ENCODE peak calls at places on chromosomes 1 and 21, in six cellular contexts. One of them, this sample, is unnamed. For H3K27me3 and H3K4me1, the result is how much of the 10 kb centered on the place peaks cover.

GRCh38 chr1:111879086-111879485 is 110.4 kb downstream of the KCND3 start:
- DNase-seq in mesendoderm: no peak
- DNase-seq in CD4-positive, CD25-positive, alpha-beta regulatory T cell: no peak
- DNase-seq in fibroblast of lung: no peak
- DNase-seq in upper lobe of left lung: no peak
- DNase-seq in CD8-positive, alpha-beta memory T cell: no peak
- DNase-seq in this sample: no peak

GRCh38 chr1:1906185-1907097 is 8.6 kb upstream of the CALML6 start:
- DNase-seq in upper lobe of left lung: peak
- DNase-seq in mesendoderm: peak
- DNase-seq in CD4-positive, CD25-positive, alpha-beta regulatory T cell: peak
- DNase-seq in CD8-positive, alpha-beta memory T cell: peak
- DNase-seq in fibroblast of lung: peak
- DNase-seq in this sample: peak

GRCh38 chr1:211035821-211036380 is 98.0 kb downstream of the KCNH1 start:
- DNase-seq in mesendoderm: no peak
- DNase-seq in fibroblast of lung: no peak
- DNase-seq in CD4-positive, CD25-positive, alpha-beta regulatory T cell: no peak
- DNase-seq in upper lobe of left lung: no peak
- DNase-seq in CD8-positive, alpha-beta memory T cell: no peak
- DNase-seq in this sample: no peak

GRCh38 chr1:181423301-181423918 is 59.9 kb upstream of the CACNA1E start:
- DNase-seq in CD8-positive, alpha-beta memory T cell: no peak
- DNase-seq in upper lobe of left lung: no peak
- DNase-seq in mesendoderm: peak
- DNase-seq in fibroblast of lung: peak
- DNase-seq in CD4-positive, CD25-positive, alpha-beta regulatory T cell: no peak
- DNase-seq in this sample: no peak

GRCh38 chr1:66354311-66354922 is 179.5 kb upstream of the SGIP1 start:
- DNase-seq in CD4-positive, CD25-positive, alpha-beta regulatory T cell: no peak
- DNase-seq in mesendoderm: peak
- DNase-seq in fibroblast of lung: peak
- DNase-seq in upper lobe of left lung: no peak
- DNase-seq in CD8-positive, alpha-beta memory T cell: no peak
- DNase-seq in this sample: no peak

GRCh38 chr1:236273358-236273757 is 8.4 kb downstream of the ERO1B start:
- DNase-seq in fibroblast of lung: no peak
- DNase-seq in mesendoderm: no peak
- DNase-seq in CD8-positive, alpha-beta memory T cell: no peak
- DNase-seq in CD4-positive, CD25-positive, alpha-beta regulatory T cell: no peak
- DNase-seq in upper lobe of left lung: no peak
- DNase-seq in this sample: no peak

GRCh38 chr21:45482899-45483821 is 59.1 kb downstream of the SLC19A1 start:
- DNase-seq in mesendoderm: no peak
- DNase-seq in fibroblast of lung: no peak
- DNase-seq in upper lobe of left lung: peak
- DNase-seq in CD8-positive, alpha-beta memory T cell: no peak
- DNase-seq in CD4-positive, CD25-positive, alpha-beta regulatory T cell: no peak
- DNase-seq in this sample: no peak

GRCh38 chr1:156642265-156643185 is 608 bp downstream of the BCAN start:
- DNase-seq in CD8-positive, alpha-beta memory T cell: no peak
- DNase-seq in upper lobe of left lung: peak
- DNase-seq in CD4-positive, CD25-positive, alpha-beta regulatory T cell: no peak
- DNase-seq in fibroblast of lung: no peak
- DNase-seq in mesendoderm: peak
- DNase-seq in this sample: no peak

GRCh38 chr1:205783904-205784303 is 8.6 kb upstream of the RAB29 start:
- DNase-seq in fibroblast of lung: no peak
- DNase-seq in mesendoderm: no peak
- DNase-seq in CD4-positive, CD25-positive, alpha-beta regulatory T cell: no peak
- DNase-seq in upper lobe of left lung: no peak
- DNase-seq in CD8-positive, alpha-beta memory T cell: no peak
- DNase-seq in this sample: no peak

GRCh38 chr1:26225033-26225831 is 8.8 kb upstream of the CEP85 start:
- DNase-seq in upper lobe of left lung: peak
- DNase-seq in fibroblast of lung: peak
- DNase-seq in mesendoderm: peak
- DNase-seq in CD4-positive, CD25-positive, alpha-beta regulatory T cell: peak
- DNase-seq in CD8-positive, alpha-beta memory T cell: peak
- DNase-seq in this sample: peak

GRCh38 chr1:206953126-206953525 is 6.9 kb upstream of the PIGR start:
- DNase-seq in fibroblast of lung: no peak
- DNase-seq in CD8-positive, alpha-beta memory T cell: no peak
- DNase-seq in upper lobe of left lung: no peak
- DNase-seq in mesendoderm: no peak
- DNase-seq in CD4-positive, CD25-positive, alpha-beta regulatory T cell: no peak
- DNase-seq in this sample: no peak

GRCh38 chr1:206953626-206954025 is 7.4 kb upstream of the PIGR start:
- DNase-seq in fibroblast of lung: no peak
- DNase-seq in upper lobe of left lung: no peak
- DNase-seq in mesendoderm: no peak
- DNase-seq in CD8-positive, alpha-beta memory T cell: no peak
- DNase-seq in CD4-positive, CD25-positive, alpha-beta regulatory T cell: no peak
- DNase-seq in this sample: no peak

GRCh38 chr1:206951318-206952105 is 5.2 kb upstream of the PIGR start:
- DNase-seq in mesendoderm: no peak
- DNase-seq in CD4-positive, CD25-positive, alpha-beta regulatory T cell: no peak
- DNase-seq in upper lobe of left lung: no peak
- DNase-seq in CD8-positive, alpha-beta memory T cell: no peak
- DNase-seq in fibroblast of lung: no peak
- DNase-seq in this sample: no peak

GRCh38 chr1:206949641-206950040 is 3.4 kb upstream of the PIGR start:
- DNase-seq in CD4-positive, CD25-positive, alpha-beta regulatory T cell: no peak
- DNase-seq in CD8-positive, alpha-beta memory T cell: no peak
- DNase-seq in mesendoderm: no peak
- DNase-seq in upper lobe of left lung: no peak
- DNase-seq in fibroblast of lung: no peak
- DNase-seq in this sample: no peak

GRCh38 chr1:206952182-206952581 is 5.9 kb upstream of the PIGR start:
- DNase-seq in CD4-positive, CD25-positive, alpha-beta regulatory T cell: no peak
- DNase-seq in upper lobe of left lung: no peak
- DNase-seq in fibroblast of lung: no peak
- DNase-seq in CD8-positive, alpha-beta memory T cell: no peak
- DNase-seq in mesendoderm: no peak
- DNase-seq in this sample: no peak
- H3K27me3 ChIP-seq in CD4-positive, CD25-positive, alpha-beta regulatory T cell: under half
- H3K27me3 ChIP-seq in upper lobe of left lung: under half
- H3K27me3 ChIP-seq in fibroblast of lung: under half
- H3K27me3 ChIP-seq in CD8-positive, alpha-beta memory T cell: under half
- H3K27me3 ChIP-seq in mesendoderm: under half
- H3K27me3 ChIP-seq in this sample: under half

GRCh38 chr1:117657949-117658660 is 52.3 kb downstream of the TENT5C start:
- DNase-seq in mesendoderm: no peak
- DNase-seq in CD4-positive, CD25-positive, alpha-beta regulatory T cell: no peak
- DNase-seq in CD8-positive, alpha-beta memory T cell: no peak
- DNase-seq in fibroblast of lung: no peak
- DNase-seq in upper lobe of left lung: no peak
- DNase-seq in this sample: no peak
- H3K4me1 ChIP-seq in mesendoderm: under half
- H3K4me1 ChIP-seq in CD4-positive, CD25-positive, alpha-beta regulatory T cell: half or more
- H3K4me1 ChIP-seq in CD8-positive, alpha-beta memory T cell: half or more
- H3K4me1 ChIP-seq in fibroblast of lung: under half
- H3K4me1 ChIP-seq in upper lobe of left lung: under half
- H3K4me1 ChIP-seq in this sample: under half

GRCh38 chr1:235011599-235012435 is 116.8 kb downstream of the TOMM20 start:
- DNase-seq in mesendoderm: peak
- DNase-seq in fibroblast of lung: peak
- DNase-seq in upper lobe of left lung: no peak
- DNase-seq in CD8-positive, alpha-beta memory T cell: peak
- DNase-seq in CD4-positive, CD25-positive, alpha-beta regulatory T cell: peak
- DNase-seq in this sample: peak

GRCh38 chr1:235015291-235015990 is 113.2 kb downstream of the TOMM20 start:
- DNase-seq in CD8-positive, alpha-beta memory T cell: no peak
- DNase-seq in CD4-positive, CD25-positive, alpha-beta regulatory T cell: no peak
- DNase-seq in upper lobe of left lung: no peak
- DNase-seq in mesendoderm: no peak
- DNase-seq in fibroblast of lung: no peak
- DNase-seq in this sample: no peak

GRCh38 chr1:235012436-235013210 is 116.0 kb downstream of the TOMM20 start:
- DNase-seq in CD8-positive, alpha-beta memory T cell: no peak
- DNase-seq in mesendoderm: no peak
- DNase-seq in fibroblast of lung: no peak
- DNase-seq in CD4-positive, CD25-positive, alpha-beta regulatory T cell: no peak
- DNase-seq in upper lobe of left lung: no peak
- DNase-seq in this sample: no peak

GRCh38 chr1:235014756-235015155 is 113.9 kb downstream of the TOMM20 start:
- DNase-seq in CD4-positive, CD25-positive, alpha-beta regulatory T cell: no peak
- DNase-seq in mesendoderm: no peak
- DNase-seq in fibroblast of lung: no peak
- DNase-seq in CD8-positive, alpha-beta memory T cell: no peak
- DNase-seq in upper lobe of left lung: no peak
- DNase-seq in this sample: no peak

DNA sequence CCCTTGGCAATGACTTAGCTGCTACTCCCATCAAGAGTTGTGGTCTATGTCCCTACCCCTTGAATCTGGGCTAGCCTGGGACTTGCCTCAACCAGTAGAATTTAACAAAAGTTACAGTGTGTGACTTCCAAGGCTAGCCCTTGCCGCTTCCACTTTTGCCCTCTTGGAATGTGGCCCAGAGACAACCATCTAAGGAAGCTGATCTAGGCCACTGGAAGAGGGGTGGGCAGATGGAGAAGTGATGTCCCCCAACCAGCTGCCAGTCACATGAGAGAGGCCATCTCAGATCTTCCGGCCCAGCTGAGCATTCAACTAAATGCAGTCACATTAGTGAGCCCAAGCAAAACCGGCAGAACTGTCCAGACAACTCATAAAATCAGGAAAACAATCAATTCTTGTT is 115.1 kb downstream of the TOMM20 start:
- DNase-seq in upper lobe of left lung: no peak
- DNase-seq in CD8-positive, alpha-beta memory T cell: no peak
- DNase-seq in mesendoderm: peak
- DNase-seq in fibroblast of lung: no peak
- DNase-seq in CD4-positive, CD25-positive, alpha-beta regulatory T cell: no peak
- DNase-seq in this sample: no peak
- H3K4me3 ChIP-seq in upper lobe of left lung: no peak
- H3K4me3 ChIP-seq in CD8-positive, alpha-beta memory T cell: no peak
- H3K4me3 ChIP-seq in mesendoderm: no peak
- H3K4me3 ChIP-seq in fibroblast of lung: no peak
- H3K4me3 ChIP-seq in CD4-positive, CD25-positive, alpha-beta regulatory T cell: no peak
- H3K4me3 ChIP-seq in this sample: no peak

DNA sequence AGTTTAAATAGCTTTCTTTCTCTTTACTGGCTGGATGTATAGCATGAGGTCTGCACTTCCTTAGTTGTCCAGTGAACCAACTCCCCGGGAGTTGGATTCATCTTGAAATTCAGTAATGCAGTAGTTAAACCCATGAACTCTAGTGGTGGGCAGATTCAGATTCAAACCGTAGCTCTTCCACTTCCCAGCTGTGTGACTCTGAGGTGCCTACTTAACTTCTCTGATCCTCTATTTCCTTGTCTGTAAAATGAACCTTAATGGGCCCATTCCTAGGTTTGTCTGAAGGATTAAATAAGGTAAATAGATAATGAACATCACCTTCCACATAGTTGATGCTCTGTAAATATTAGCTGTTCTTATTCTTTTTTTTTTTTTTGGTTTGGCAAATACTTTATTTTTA is 16.5 kb downstream of the PIK3CD start:
- DNase-seq in upper lobe of left lung: no peak
- DNase-seq in CD8-positive, alpha-beta memory T cell: no peak
- DNase-seq in CD4-positive, CD25-positive, alpha-beta regulatory T cell: no peak
- DNase-seq in fibroblast of lung: no peak
- DNase-seq in mesendoderm: no peak
- DNase-seq in this sample: no peak
- H3K27me3 ChIP-seq in upper lobe of left lung: under half
- H3K27me3 ChIP-seq in CD8-positive, alpha-beta memory T cell: under half
- H3K27me3 ChIP-seq in CD4-positive, CD25-positive, alpha-beta regulatory T cell: under half
- H3K27me3 ChIP-seq in fibroblast of lung: under half
- H3K27me3 ChIP-seq in mesendoderm: under half
- H3K27me3 ChIP-seq in this sample: under half

DNA sequence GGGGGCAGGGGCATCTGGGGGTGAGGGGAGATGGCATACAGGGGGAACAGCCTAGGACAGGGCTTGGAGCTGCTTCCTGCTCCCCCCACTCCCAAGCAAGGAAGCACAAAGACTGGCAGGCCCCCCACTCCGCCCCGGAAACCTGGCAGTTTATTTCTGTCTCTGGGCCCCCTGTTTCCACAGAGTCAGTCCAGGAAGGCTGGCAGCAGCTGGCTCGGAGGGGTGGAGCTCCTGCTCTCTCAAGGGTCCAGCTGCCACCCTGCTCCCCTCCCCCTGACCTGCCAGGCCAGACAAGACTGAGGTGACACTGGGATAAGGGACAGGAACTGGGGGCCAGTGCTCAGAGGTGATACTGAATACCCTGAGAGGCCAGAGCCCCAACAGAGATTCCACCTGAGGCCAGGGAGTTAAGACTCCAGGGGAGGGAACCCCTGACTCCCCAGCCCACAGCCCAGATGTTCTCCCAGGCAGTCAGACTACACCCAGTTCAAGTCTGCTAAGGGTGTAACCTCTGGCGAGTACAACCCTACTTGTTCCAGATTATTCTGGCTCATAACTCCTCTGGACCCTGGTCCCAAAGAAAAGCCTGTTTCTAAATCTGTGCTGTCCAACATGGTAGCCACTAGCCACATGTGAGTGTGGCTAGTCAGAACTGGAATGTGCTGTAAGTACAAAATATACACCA is 26.3 kb downstream of the AHDC1 start:
- DNase-seq in CD8-positive, alpha-beta memory T cell: no peak
- DNase-seq in fibroblast of lung: peak
- DNase-seq in upper lobe of left lung: no peak
- DNase-seq in mesendoderm: no peak
- DNase-seq in CD4-positive, CD25-positive, alpha-beta regulatory T cell: no peak
- DNase-seq in this sample: no peak
- H3K4me1 ChIP-seq in CD8-positive, alpha-beta memory T cell: under half
- H3K4me1 ChIP-seq in fibroblast of lung: under half
- H3K4me1 ChIP-seq in upper lobe of left lung: half or more
- H3K4me1 ChIP-seq in mesendoderm: under half
- H3K4me1 ChIP-seq in CD4-positive, CD25-positive, alpha-beta regulatory T cell: under half
- H3K4me1 ChIP-seq in this sample: under half

DNA sequence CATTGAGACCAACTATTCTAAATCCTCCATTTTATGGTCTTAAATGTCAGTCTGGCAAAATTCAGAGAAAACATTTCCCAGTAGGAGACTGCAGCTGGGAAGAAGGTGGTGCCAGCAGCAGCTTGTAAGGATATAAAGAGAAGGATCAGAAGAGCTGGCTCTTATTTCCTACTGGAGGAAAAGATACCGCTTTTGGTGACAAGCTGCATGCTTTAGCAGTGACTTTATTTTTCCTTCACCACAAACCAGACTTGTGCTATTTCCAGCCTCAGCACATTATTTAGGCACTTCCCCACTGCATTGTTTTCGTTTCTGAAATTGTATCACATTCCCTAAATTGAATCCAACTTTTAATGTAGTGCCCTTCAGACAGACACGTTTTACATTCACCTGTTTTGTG is 28.4 kb downstream of the RNF11 start:
- DNase-seq in fibroblast of lung: peak
- DNase-seq in mesendoderm: peak
- DNase-seq in CD4-positive, CD25-positive, alpha-beta regulatory T cell: no peak
- DNase-seq in upper lobe of left lung: no peak
- DNase-seq in CD8-positive, alpha-beta memory T cell: no peak
- DNase-seq in this sample: no peak
- H3K4me3 ChIP-seq in fibroblast of lung: no peak
- H3K4me3 ChIP-seq in mesendoderm: no peak
- H3K4me3 ChIP-seq in CD4-positive, CD25-positive, alpha-beta regulatory T cell: no peak
- H3K4me3 ChIP-seq in upper lobe of left lung: no peak
- H3K4me3 ChIP-seq in CD8-positive, alpha-beta memory T cell: no peak
- H3K4me3 ChIP-seq in this sample: no peak

This sample was measured in upper lobe of right lung.